ENCODE peak calls at places on chromosomes 16 and 17, in nine cellular contexts. X is kidney epithelial cell; A is CD4-positive, CD25-positive, alpha-beta regulatory T cell; T is neural progenitor cell; Y is ELF-1; H is HT1080; I is cardiac septum; K is activated CD4-positive, alpha-beta T cell treated with anti-CD3 and anti-CD28 coated beads for 36 hours; R is fibroblast of mammary gland. L is an unnamed sample.

GRCh38 chr17:4357030-4357635 is 9.3 kb downstream of the UBE2G1 start:
- DNase-seq in H (no peak), I (no peak), T (no peak), Y (no peak), X (no peak), R (no peak), K (no peak), A (no peak), L (no peak)

GRCh38 chr16:1082266-1082951 is 9.9 kb downstream of the SSTR5 start:
- DNase-seq in K (no peak), I (no peak), A (no peak), T (no peak), H (no peak), R (peak), Y (no peak), X (no peak), L (no peak)

GRCh38 chr16:8572919-8573724 is 17.2 kb downstream of the TMEM114 start:
- DNase-seq in K (peak), T (peak), X (no peak), A (no peak), H (peak), R (peak), Y (peak), I (no peak), L (no peak)

GRCh38 chr17:38451030-38451839 is 23.0 kb downstream of the ARHGAP23 start:
- DNase-seq in I (no peak), K (no peak), Y (peak), H (peak), A (no peak), X (no peak), R (no peak), T (peak), L (no peak)

GRCh38 chr17:74408262-74408661 is 23.6 kb upstream of the GPRC5C start:
- DNase-seq in H (peak), R (peak), K (no peak), I (no peak), Y (peak), X (no peak), A (no peak), T (no peak), L (no peak)

GRCh38 chr16:24071990-24072389 is 184.1 kb upstream of the CACNG3 start:
- DNase-seq in R (no peak), I (no peak), Y (no peak), H (no peak), X (no peak), A (no peak), T (no peak), K (no peak), L (no peak)

GRCh38 chr17:27919120-27919519 is 26.0 kb upstream of the LYRM9 start:
- DNase-seq in H (no peak), R (peak), I (no peak), K (no peak), X (no peak), T (no peak), A (no peak), Y (no peak), L (no peak)

GRCh38 chr17:78617371-78618061 is 40.3 kb upstream of the DNAH17 start:
- DNase-seq in I (no peak), X (no peak), H (no peak), Y (no peak), R (no peak), K (no peak), T (no peak), A (no peak), L (no peak)

GRCh38 chr17:76243826-76244679 is 3.8 kb upstream of the RNF157 start:
- DNase-seq in I (peak), R (peak), K (no peak), T (no peak), Y (peak), A (no peak), X (no peak), H (no peak), L (no peak)

GRCh38 chr17:69317625-69318024 is 9.3 kb downstream of the ABCA5 start:
- DNase-seq in Y (no peak), X (no peak), T (no peak), H (no peak), K (no peak), R (no peak), A (no peak), I (no peak), L (no peak)

GRCh38 chr17:7969434-7969833 is 33.0 kb upstream of the GUCY2D start:
- DNase-seq in T (no peak), H (no peak), R (peak), A (no peak), I (no peak), Y (no peak), X (no peak), K (no peak), L (no peak)

GRCh38 chr17:79721993-79722671 is 8.6 kb upstream of the ENPP7 start:
- DNase-seq in T (peak), R (no peak), I (no peak), K (no peak), Y (peak), H (peak), A (no peak), X (no peak), L (no peak)

GRCh38 chr17:50033316-50033715 is 22.6 kb upstream of the ITGA3 start:
- DNase-seq in T (no peak), H (no peak), A (no peak), K (no peak), Y (no peak), X (no peak), I (no peak), R (no peak), L (no peak)

GRCh38 chr16:30076276-30076791 is 540 bp downstream of the PPP4C start:
- DNase-seq in K (no peak), T (no peak), X (no peak), I (no peak), Y (no peak), R (no peak), H (no peak), A (no peak), L (peak)

GRCh38 chr16:67555795-67556212 is 6.5 kb upstream of the CTCF start:
- DNase-seq in X (no peak), I (no peak), T (no peak), R (peak), H (peak), A (peak), Y (no peak), K (no peak), L (no peak)

GRCh38 chr16:66364117-66364958 is 2.2 kb upstream of the CDH5 start:
- DNase-seq in Y (peak), I (peak), R (peak), X (no peak), T (peak), K (no peak), H (no peak), A (no peak), L (no peak)

GRCh38 chr17:82200743-82201497 is 11.7 kb downstream of the CCDC57 start:
- DNase-seq in A (peak), Y (no peak), X (no peak), I (no peak), T (no peak), K (peak), R (no peak), H (no peak), L (peak)

GRCh38 chr17:6903516-6903915 is 72.0 kb upstream of the TEKT1 start:
- DNase-seq in H (no peak), X (no peak), T (no peak), K (no peak), R (no peak), A (no peak), I (no peak), Y (no peak), L (no peak)

GRCh38 chr17:77419095-77419494 is 278.3 kb downstream of the SEC14L1 start:
- DNase-seq in I (no peak), R (no peak), X (no peak), A (no peak), Y (no peak), K (no peak), H (no peak), T (no peak), L (no peak)

GRCh38 chr17:18259621-18260331 is 686 bp upstream of the MIEF2 start:
- DNase-seq in H (peak), A (no peak), I (no peak), R (no peak), X (no peak), Y (peak), T (peak), K (no peak), L (no peak)

GRCh38 chr16:19809121-19809635 is 75.5 kb downstream of the GPRC5B start:
- DNase-seq in K (no peak), H (peak), T (no peak), I (no peak), X (peak), A (no peak), R (peak), Y (no peak), L (no peak)

GRCh38 chr16:74738134-74738541 is 36.5 kb downstream of the FA2H start:
- DNase-seq in T (peak), K (no peak), H (peak), I (no peak), X (no peak), A (no peak), Y (no peak), R (no peak), L (no peak)

GRCh38 chr17:82943751-82944150 is 103.9 kb upstream of the ZNF750 start:
- DNase-seq in H (no peak), Y (no peak), X (no peak), T (no peak), R (no peak), A (no peak), I (peak), K (no peak), L (no peak)

GRCh38 chr16:65463652-65464260 is 341.9 kb upstream of the CDH11 start:
- DNase-seq in I (no peak), X (no peak), H (no peak), A (no peak), R (no peak), T (no peak), K (no peak), Y (no peak), L (no peak)

GRCh38 chr16:66364959-66365306 is 1.6 kb upstream of the CDH5 start:
- DNase-seq in H (no peak), I (no peak), X (no peak), Y (no peak), R (no peak), T (no peak), A (no peak), K (no peak), L (no peak)

GRCh38 chr17:42009170-42009569 is 8.1 kb downstream of the DNAJC7 start:
- DNase-seq in X (no peak), R (no peak), I (no peak), A (no peak), H (no peak), Y (no peak), K (no peak), T (peak), L (no peak)

GRCh38 chr16:6726621-6727020 is 606.0 kb upstream of the RBFOX1 start:
- DNase-seq in T (no peak), H (no peak), Y (no peak), X (no peak), I (no peak), R (no peak), A (no peak), K (no peak), L (no peak)

GRCh38 chr16:83609178-83609577 is 198.6 kb upstream of the HSBP1 start:
- DNase-seq in T (no peak), X (no peak), H (no peak), R (no peak), K (no peak), I (no peak), A (no peak), Y (no peak), L (no peak)

GRCh38 chr17:1645207-1646171 is at the start of gene SCARF1:
- DNase-seq in R (no peak), T (no peak), K (no peak), A (no peak), Y (peak), I (peak), X (no peak), H (no peak), L (no peak)

GRCh38 chr17:69434164-69434579 is 19.7 kb downstream of the MAP2K6 start:
- DNase-seq in X (peak), R (peak), K (no peak), T (no peak), H (no peak), Y (peak), A (no peak), I (no peak), L (no peak)

GRCh38 chr17:44439168-44439567 is 49.7 kb upstream of the ITGA2B start:
- DNase-seq in Y (no peak), H (no peak), X (no peak), A (no peak), R (no peak), K (no peak), I (no peak), T (no peak), L (peak)

GRCh38 chr16:50267651-50268050 is 1.3 kb downstream of the ADCY7 start:
- DNase-seq in T (no peak), H (no peak), I (no peak), X (no peak), R (no peak), K (peak), A (peak), Y (no peak), L (peak)

GRCh38 chr16:61555718-61556441 is 480.4 kb downstream of the CDH8 start:
- DNase-seq in Y (no peak), K (no peak), H (no peak), A (no peak), T (no peak), R (no peak), X (no peak), I (no peak), L (no peak)

GRCh38 chr17:77394540-77395295 is 253.9 kb downstream of the SEC14L1 start:
- DNase-seq in R (no peak), K (no peak), Y (peak), I (no peak), A (no peak), X (no peak), H (peak), T (peak), L (no peak)

GRCh38 chr16:3945751-3946603 is 65.5 kb upstream of the CREBBP start:
- DNase-seq in Y (peak), K (no peak), I (no peak), A (no peak), X (peak), H (peak), T (no peak), R (peak), L (no peak)

GRCh38 chr17:78399693-78400144 is 21.3 kb downstream of the PGS1 start:
- DNase-seq in K (no peak), X (no peak), A (no peak), H (no peak), T (no peak), I (no peak), R (no peak), Y (no peak), L (no peak)

GRCh38 chr17:59428896-59429460 is 97.5 kb downstream of the YPEL2 start:
- DNase-seq in A (no peak), I (no peak), Y (no peak), X (no peak), R (peak), T (no peak), H (no peak), K (no peak), L (no peak)

GRCh38 chr16:75343311-75343710 is 90.0 kb downstream of the CFDP1 start:
- DNase-seq in A (no peak), I (no peak), X (no peak), H (no peak), T (no peak), R (peak), K (no peak), Y (no peak), L (no peak)

L was measured in immature natural killer cell.